ENCODE peak calls at places on chromosomes 5 and 9, in seven cellular contexts. One of them, this sample, is unnamed.

GRCh38 chr5:1745190-1745805 is 54.3 kb downstream of the MRPL36 start:
- DNase-seq in adipocyte: no peak
- DNase-seq in kidney: peak; percentile 58
- DNase-seq in H9: peak; percentile 21
- DNase-seq in neural progenitor cell: no peak
- DNase-seq in small intestine: no peak
- DNase-seq in breast epithelium: peak; percentile 36
- DNase-seq in this sample: no peak

GRCh38 chr9:117335797-117336435 is 78.9 kb downstream of the ASTN2 start:
- DNase-seq in small intestine: no peak
- DNase-seq in neural progenitor cell: no peak
- DNase-seq in H9: no peak
- DNase-seq in kidney: no peak
- DNase-seq in breast epithelium: no peak
- DNase-seq in adipocyte: no peak
- DNase-seq in this sample: no peak

GRCh38 chr9:18347381-18348084 is 126.4 kb upstream of the ADAMTSL1 start:
- DNase-seq in small intestine: no peak
- DNase-seq in breast epithelium: no peak
- DNase-seq in adipocyte: peak; percentile 72
- DNase-seq in neural progenitor cell: no peak
- DNase-seq in kidney: no peak
- DNase-seq in H9: no peak
- DNase-seq in this sample: no peak

GRCh38 chr9:96874947-96875459 is 20.7 kb upstream of the ZNF782 start:
- DNase-seq in kidney: peak; percentile 82
- DNase-seq in breast epithelium: no peak
- DNase-seq in small intestine: peak; percentile 84
- DNase-seq in neural progenitor cell: no peak
- DNase-seq in H9: no peak
- DNase-seq in adipocyte: peak; percentile 10
- DNase-seq in this sample: peak; percentile 67

GRCh38 chr5:82225525-82226172 is 52.5 kb downstream of the RPS23 start:
- DNase-seq in breast epithelium: peak; percentile 53
- DNase-seq in kidney: no peak
- DNase-seq in adipocyte: peak; percentile 83
- DNase-seq in H9: peak; percentile 73
- DNase-seq in neural progenitor cell: peak; percentile 72
- DNase-seq in small intestine: peak; percentile 68
- DNase-seq in this sample: peak; percentile 73

GRCh38 chr9:90099262-90099982 is 494.6 kb downstream of the GADD45G start:
- DNase-seq in kidney: no peak
- DNase-seq in breast epithelium: no peak
- DNase-seq in H9: no peak
- DNase-seq in neural progenitor cell: peak; percentile 24
- DNase-seq in small intestine: peak; percentile 40
- DNase-seq in adipocyte: peak; percentile 6
- DNase-seq in this sample: no peak

GRCh38 chr5:45189481-45189880 is 380.7 kb downstream of the MRPS30 start:
- DNase-seq in neural progenitor cell: no peak
- DNase-seq in H9: no peak
- DNase-seq in breast epithelium: no peak
- DNase-seq in kidney: no peak
- DNase-seq in small intestine: no peak
- DNase-seq in adipocyte: no peak
- DNase-seq in this sample: no peak

GRCh38 chr5:142808778-142809606 is 38.8 kb downstream of the ARHGAP26 start:
- DNase-seq in H9: no peak
- DNase-seq in breast epithelium: no peak
- DNase-seq in neural progenitor cell: no peak
- DNase-seq in adipocyte: no peak
- DNase-seq in small intestine: peak; percentile 73
- DNase-seq in kidney: no peak
- DNase-seq in this sample: no peak

GRCh38 chr5:90434116-90434714 is 24.7 kb upstream of the CETN3 start:
- DNase-seq in H9: peak; percentile 71
- DNase-seq in adipocyte: peak; percentile 49
- DNase-seq in neural progenitor cell: peak; percentile 70
- DNase-seq in breast epithelium: no peak
- DNase-seq in small intestine: peak; percentile 20
- DNase-seq in kidney: no peak
- DNase-seq in this sample: peak; percentile 45

GRCh38 chr5:100424017-100424416 is 111.2 kb upstream of the FAM174A start:
- DNase-seq in H9: no peak
- DNase-seq in kidney: no peak
- DNase-seq in neural progenitor cell: no peak
- DNase-seq in small intestine: no peak
- DNase-seq in adipocyte: no peak
- DNase-seq in breast epithelium: no peak
- DNase-seq in this sample: no peak

GRCh38 chr5:78633710-78634109 is 14.9 kb downstream of the LHFPL2 start:
- DNase-seq in small intestine: no peak
- DNase-seq in kidney: no peak
- DNase-seq in H9: no peak
- DNase-seq in adipocyte: peak; percentile 47
- DNase-seq in neural progenitor cell: no peak
- DNase-seq in breast epithelium: no peak
- DNase-seq in this sample: no peak

GRCh38 chr9:88922091-88922490 is 69.2 kb upstream of the S1PR3 start:
- DNase-seq in H9: no peak
- DNase-seq in neural progenitor cell: no peak
- DNase-seq in kidney: no peak
- DNase-seq in adipocyte: no peak
- DNase-seq in breast epithelium: no peak
- DNase-seq in small intestine: peak; percentile 67
- DNase-seq in this sample: no peak

GRCh38 chr9:71725590-71726338 is 42.5 kb downstream of the CEMIP2 start:
- DNase-seq in breast epithelium: no peak
- DNase-seq in adipocyte: peak; percentile 62
- DNase-seq in kidney: no peak
- DNase-seq in small intestine: peak; percentile 54
- DNase-seq in neural progenitor cell: no peak
- DNase-seq in H9: no peak
- DNase-seq in this sample: no peak

GRCh38 chr5:37495668-37496067 is 116.5 kb downstream of the WDR70 start:
- DNase-seq in breast epithelium: no peak
- DNase-seq in neural progenitor cell: no peak
- DNase-seq in small intestine: no peak
- DNase-seq in adipocyte: peak; percentile 41
- DNase-seq in H9: no peak
- DNase-seq in kidney: no peak
- DNase-seq in this sample: no peak

GRCh38 chr5:139835656-139836055 is 40.0 kb downstream of the PSD2 start:
- DNase-seq in breast epithelium: no peak
- DNase-seq in H9: no peak
- DNase-seq in adipocyte: no peak
- DNase-seq in small intestine: no peak
- DNase-seq in neural progenitor cell: peak; percentile 37
- DNase-seq in kidney: no peak
- DNase-seq in this sample: no peak

GRCh38 chr9:91100878-91101450 is 260.8 kb downstream of the AUH start:
- DNase-seq in breast epithelium: no peak
- DNase-seq in small intestine: no peak
- DNase-seq in H9: no peak
- DNase-seq in neural progenitor cell: no peak
- DNase-seq in kidney: no peak
- DNase-seq in adipocyte: no peak
- DNase-seq in this sample: no peak

GRCh38 chr5:160903076-160903475 is 51.1 kb upstream of the ATP10B start:
- DNase-seq in kidney: no peak
- DNase-seq in adipocyte: no peak
- DNase-seq in small intestine: no peak
- DNase-seq in H9: no peak
- DNase-seq in breast epithelium: no peak
- DNase-seq in neural progenitor cell: no peak
- DNase-seq in this sample: no peak

GRCh38 chr9:138010274-138010800 is 132.8 kb downstream of the CACNA1B start:
- DNase-seq in H9: no peak
- DNase-seq in small intestine: no peak
- DNase-seq in breast epithelium: no peak
- DNase-seq in adipocyte: no peak
- DNase-seq in neural progenitor cell: no peak
- DNase-seq in kidney: no peak
- DNase-seq in this sample: no peak

GRCh38 chr5:164153469-164154172 is 648.2 kb downstream of the MAT2B start:
- DNase-seq in adipocyte: peak; percentile 19
- DNase-seq in kidney: no peak
- DNase-seq in neural progenitor cell: no peak
- DNase-seq in H9: no peak
- DNase-seq in small intestine: peak; percentile 25
- DNase-seq in breast epithelium: no peak
- DNase-seq in this sample: no peak

DNA sequence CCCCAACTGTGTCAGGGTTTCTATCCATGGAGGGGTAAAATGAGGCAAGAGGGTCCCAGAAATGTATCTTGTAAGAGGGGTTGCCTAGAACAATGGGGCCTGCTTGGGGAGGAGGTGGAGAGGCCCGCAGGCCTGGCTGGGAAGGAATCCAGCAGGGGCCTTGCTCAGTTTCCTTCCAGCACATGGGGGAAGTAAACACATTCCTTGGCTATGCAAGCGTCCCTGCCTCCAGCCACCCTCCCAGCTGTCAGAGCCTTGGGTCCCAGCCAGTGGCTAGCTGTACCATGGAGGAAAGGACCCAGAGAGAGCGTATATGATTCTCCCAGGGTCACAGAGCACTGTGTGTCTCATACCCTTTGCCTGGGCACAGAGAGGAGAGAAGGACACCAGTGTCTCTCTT is 71.1 kb upstream of the IL17B start:
- DNase-seq in breast epithelium: peak; percentile 71
- DNase-seq in adipocyte: peak; percentile 79
- DNase-seq in small intestine: peak; percentile 5
- DNase-seq in H9: no peak
- DNase-seq in neural progenitor cell: no peak
- DNase-seq in kidney: peak; percentile 89
- DNase-seq in this sample: peak; percentile 55
- H3K4me1 ChIP-seq in breast epithelium: peaks cover 16% of the 10 kb centered on the region
- H3K4me1 ChIP-seq in adipocyte: peaks cover 65% of the 10 kb centered on the region
- H3K4me1 ChIP-seq in small intestine: peaks cover 16% of the 10 kb centered on the region
- H3K4me1 ChIP-seq in H9: peaks cover 6% of the 10 kb centered on the region
- H3K4me1 ChIP-seq in neural progenitor cell: peaks cover 11% of the 10 kb centered on the region
- H3K4me1 ChIP-seq in kidney: peaks cover 44% of the 10 kb centered on the region
- H3K4me1 ChIP-seq in this sample: peaks cover 25% of the 10 kb centered on the region

GRCh38 chr9:129496187-129497063 is 124.5 kb downstream of the C9orf50 start:
- DNase-seq in kidney: peak; percentile 99
- DNase-seq in H9: peak; percentile 94
- DNase-seq in small intestine: peak; percentile 76
- DNase-seq in adipocyte: peak; percentile 97
- DNase-seq in neural progenitor cell: peak; percentile 98
- DNase-seq in breast epithelium: peak; percentile 96
- DNase-seq in this sample: peak; percentile 93
- H3K4me1 ChIP-seq in kidney: peaks cover 33% of the 10 kb centered on the region
- H3K4me1 ChIP-seq in H9: peaks cover 5% of the 10 kb centered on the region
- H3K4me1 ChIP-seq in small intestine: no peaks in the 10 kb centered on the region
- H3K4me1 ChIP-seq in adipocyte: peaks cover 52% of the 10 kb centered on the region
- H3K4me1 ChIP-seq in neural progenitor cell: peaks cover 49% of the 10 kb centered on the region
- H3K4me1 ChIP-seq in breast epithelium: peaks cover 18% of the 10 kb centered on the region
- H3K4me1 ChIP-seq in this sample: peaks cover 4% of the 10 kb centered on the region

GRCh38 chr5:59424515-59424914 is 469.0 kb downstream of the PDE4D start:
- DNase-seq in neural progenitor cell: no peak
- DNase-seq in kidney: no peak
- DNase-seq in adipocyte: no peak
- DNase-seq in small intestine: no peak
- DNase-seq in breast epithelium: no peak
- DNase-seq in H9: no peak
- DNase-seq in this sample: no peak
- H3K4me1 ChIP-seq in neural progenitor cell: no peaks in the 10 kb centered on the region
- H3K4me1 ChIP-seq in kidney: peaks cover 16% of the 10 kb centered on the region
- H3K4me1 ChIP-seq in adipocyte: peaks cover 26% of the 10 kb centered on the region
- H3K4me1 ChIP-seq in small intestine: peaks cover 7% of the 10 kb centered on the region
- H3K4me1 ChIP-seq in breast epithelium: no peaks in the 10 kb centered on the region
- H3K4me1 ChIP-seq in H9: no peaks in the 10 kb centered on the region
- H3K4me1 ChIP-seq in this sample: peaks cover 3% of the 10 kb centered on the region

GRCh38 chr5:154511984-154512383 is 34.0 kb upstream of the HAND1 start:
- DNase-seq in breast epithelium: no peak
- DNase-seq in adipocyte: no peak
- DNase-seq in small intestine: no peak
- DNase-seq in neural progenitor cell: no peak
- DNase-seq in kidney: no peak
- DNase-seq in H9: no peak
- DNase-seq in this sample: no peak
- H3K4me1 ChIP-seq in breast epithelium: no peaks in the 10 kb centered on the region
- H3K4me1 ChIP-seq in adipocyte: no peaks in the 10 kb centered on the region
- H3K4me1 ChIP-seq in small intestine: no peaks in the 10 kb centered on the region
- H3K4me1 ChIP-seq in neural progenitor cell: peaks cover 8% of the 10 kb centered on the region
- H3K4me1 ChIP-seq in kidney: no peaks in the 10 kb centered on the region
- H3K4me1 ChIP-seq in H9: no peaks in the 10 kb centered on the region
- H3K4me1 ChIP-seq in this sample: no peaks in the 10 kb centered on the region

DNA sequence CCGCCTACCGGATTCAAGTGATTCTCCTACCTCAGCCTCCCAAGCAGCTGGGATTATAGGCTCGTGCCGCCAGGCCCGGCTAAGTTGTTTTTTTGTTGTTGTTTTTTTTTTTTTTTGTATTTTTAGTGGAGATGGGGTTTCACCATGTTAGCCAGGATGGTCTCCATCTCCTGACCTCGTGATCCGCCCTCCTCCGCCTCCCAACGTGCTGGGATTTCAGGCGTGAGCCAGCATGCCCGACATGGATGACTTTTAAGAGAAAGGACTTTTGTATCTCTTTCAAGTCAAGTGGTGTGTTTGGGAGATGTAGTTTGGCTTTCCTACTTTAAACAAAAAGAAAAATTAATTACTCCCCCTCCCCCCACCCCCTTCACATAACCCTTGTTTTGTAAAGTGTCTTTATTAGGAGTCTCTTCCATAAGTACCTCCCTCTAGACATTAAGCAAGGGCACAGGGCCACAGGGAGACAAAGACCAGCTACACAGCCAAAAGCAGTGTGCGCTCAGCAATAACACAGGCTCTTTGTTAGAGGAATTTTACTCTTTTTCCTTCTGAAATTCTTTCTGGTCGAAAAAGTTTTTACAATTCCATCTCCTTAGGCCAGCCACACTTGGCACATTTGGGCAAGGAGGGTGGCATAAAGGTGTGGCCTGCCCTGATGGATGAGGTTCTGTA is 31.2 kb downstream of the JAKMIP2 start:
- DNase-seq in breast epithelium: no peak
- DNase-seq in kidney: no peak
- DNase-seq in small intestine: no peak
- DNase-seq in H9: no peak
- DNase-seq in adipocyte: no peak
- DNase-seq in neural progenitor cell: no peak
- DNase-seq in this sample: no peak
- H3K4me1 ChIP-seq in breast epithelium: no peaks in the 10 kb centered on the region
- H3K4me1 ChIP-seq in kidney: no peaks in the 10 kb centered on the region
- H3K4me1 ChIP-seq in small intestine: no peaks in the 10 kb centered on the region
- H3K4me1 ChIP-seq in H9: peaks cover 19% of the 10 kb centered on the region
- H3K4me1 ChIP-seq in adipocyte: no peaks in the 10 kb centered on the region
- H3K4me1 ChIP-seq in neural progenitor cell: peaks cover 36% of the 10 kb centered on the region
- H3K4me1 ChIP-seq in this sample: no peaks in the 10 kb centered on the region

GRCh38 chr5:14445581-14446290 is 135.9 kb upstream of the OTULINL start:
- DNase-seq in breast epithelium: no peak
- DNase-seq in adipocyte: peak; percentile 52
- DNase-seq in neural progenitor cell: peak; percentile 92
- DNase-seq in small intestine: no peak
- DNase-seq in H9: peak; percentile 86
- DNase-seq in kidney: no peak
- DNase-seq in this sample: no peak
- H3K4me1 ChIP-seq in breast epithelium: peaks cover 5% of the 10 kb centered on the region
- H3K4me1 ChIP-seq in adipocyte: peaks cover 92% of the 10 kb centered on the region
- H3K4me1 ChIP-seq in neural progenitor cell: peaks cover 46% of the 10 kb centered on the region
- H3K4me1 ChIP-seq in small intestine: peaks cover 7% of the 10 kb centered on the region
- H3K4me1 ChIP-seq in H9: peaks cover 6% of the 10 kb centered on the region
- H3K4me1 ChIP-seq in kidney: peaks cover 12% of the 10 kb centered on the region
- H3K4me1 ChIP-seq in this sample: peaks cover 25% of the 10 kb centered on the region

This sample was measured in colonic mucosa.